ENCODE peak calls at places on chromosomes 5 and 9, in four cellular contexts. T, O, X and Q are unnamed samples.

GRCh38 chr5:175253597-175253996 is 190.4 kb downstream of the DRD1 start:
- DNase-seq in T (no peak), O (no peak), X (peak; percentile 39), Q (no peak)

GRCh38 chr5:164191240-164191639 is 685.8 kb downstream of the MAT2B start:
- DNase-seq in T (peak; percentile 41), O (peak; percentile 12), X (peak; percentile 74), Q (peak; percentile 7)

GRCh38 chr5:135312255-135312935 is 86.6 kb downstream of the MACROH2A1 start:
- DNase-seq in T (no peak), O (no peak), X (no peak), Q (no peak)

GRCh38 chr9:124257865-124258764 is at the start of gene NEK6:
- DNase-seq in T (peak; percentile 81), O (peak; percentile 47), X (peak; percentile 69), Q (peak; percentile 57)

GRCh38 chr5:39231705-39232525 is 12.6 kb upstream of the FYB1 start:
- DNase-seq in T (no peak), O (peak; percentile 94), X (peak; percentile 35), Q (no peak)

GRCh38 chr5:74919487-74919886 is 53.3 kb upstream of the FAM169A start:
- DNase-seq in T (no peak), O (peak; percentile 45), X (peak; percentile 58), Q (no peak)

GRCh38 chr9:4196376-4196775 is 103.5 kb downstream of the GLIS3 start:
- DNase-seq in T (no peak), O (peak; percentile 28), X (peak; percentile 81), Q (no peak)

GRCh38 chr9:17578911-17579793 is at the start of gene SH3GL2:
- DNase-seq in T (peak; percentile 49), O (peak; percentile 35), X (peak; percentile 28), Q (peak; percentile 61)

GRCh38 chr5:133930061-133930823 is 38.2 kb downstream of the C5orf15 start:
- DNase-seq in T (peak; percentile 60), O (no peak), X (peak; percentile 87), Q (no peak)

GRCh38 chr9:97744710-97745708 is 47.9 kb upstream of the XPA start:
- DNase-seq in T (no peak), O (no peak), X (no peak), Q (no peak)

GRCh38 chr5:79464695-79465332 is 49.1 kb downstream of the HOMER1 start:
- DNase-seq in T (no peak), O (peak; percentile 2), X (no peak), Q (no peak)

GRCh38 chr5:107864793-107865192 is 194.1 kb upstream of the EFNA5 start:
- DNase-seq in T (no peak), O (no peak), X (peak; percentile 80), Q (no peak)

GRCh38 chr9:34318163-34318790 is 10.8 kb downstream of the KIF24 start:
- DNase-seq in T (peak; percentile 55), O (no peak), X (no peak), Q (no peak)

GRCh38 chr9:20271723-20272122 is 350.6 kb downstream of the MLLT3 start:
- DNase-seq in T (no peak), O (no peak), X (no peak), Q (no peak)

GRCh38 chr9:2489838-2490314 is 131.7 kb upstream of the VLDLR start:
- DNase-seq in T (no peak), O (no peak), X (peak; percentile 74), Q (peak; percentile 25)

GRCh38 chr9:135890190-135890861 is 17.0 kb downstream of the CAMSAP1 start:
- DNase-seq in T (no peak), O (peak; percentile 80), X (no peak), Q (no peak)

GRCh38 chr5:167587768-167588167 is 703.7 kb upstream of the WWC1 start:
- DNase-seq in T (no peak), O (peak; percentile 30), X (peak; percentile 47), Q (no peak)

GRCh38 chr9:99073985-99074901 is 30.7 kb upstream of the TGFBR1 start:
- DNase-seq in T (no peak), O (no peak), X (no peak), Q (no peak)

GRCh38 chr5:56412601-56413379 is 179.7 kb upstream of the ANKRD55 start:
- DNase-seq in T (peak; percentile 76), O (no peak), X (no peak), Q (peak; percentile 69)

GRCh38 chr5:112146323-112146848 is 272.7 kb downstream of the EPB41L4A start:
- DNase-seq in T (no peak), O (peak; percentile 59), X (peak; percentile 91), Q (peak; percentile 29)

GRCh38 chr5:151081426-151082273 is 816 bp upstream of the TNIP1 start:
- DNase-seq in T (no peak), O (no peak), X (no peak), Q (no peak)

GRCh38 chr5:171395042-171395441 is 7.4 kb downstream of the NPM1 start:
- DNase-seq in T (no peak), O (no peak), X (no peak), Q (no peak)

GRCh38 chr5:111384220-111384619 is 128.1 kb downstream of the STARD4 start:
- DNase-seq in T (no peak), O (peak; percentile 41), X (peak; percentile 24), Q (no peak)

GRCh38 chr5:43041669-43042175 is 1.6 kb upstream of the ANXA2R start:
- DNase-seq in T (no peak), O (peak; percentile 77), X (peak; percentile 91), Q (peak; percentile 71)

GRCh38 chr9:94805585-94805984 is 79.1 kb downstream of the AOPEP start:
- DNase-seq in T (no peak), O (peak; percentile 99), X (peak; percentile 98), Q (no peak)

GRCh38 chr5:16178745-16179372 is 732 bp downstream of the MARCHF11 start:
- DNase-seq in T (peak; percentile 88), O (peak; percentile 45), X (peak; percentile 70), Q (peak; percentile 82)

GRCh38 chr5:131022811-131023210 is 142.2 kb downstream of the HINT1 start:
- DNase-seq in T (no peak), O (no peak), X (no peak), Q (no peak)

DNA sequence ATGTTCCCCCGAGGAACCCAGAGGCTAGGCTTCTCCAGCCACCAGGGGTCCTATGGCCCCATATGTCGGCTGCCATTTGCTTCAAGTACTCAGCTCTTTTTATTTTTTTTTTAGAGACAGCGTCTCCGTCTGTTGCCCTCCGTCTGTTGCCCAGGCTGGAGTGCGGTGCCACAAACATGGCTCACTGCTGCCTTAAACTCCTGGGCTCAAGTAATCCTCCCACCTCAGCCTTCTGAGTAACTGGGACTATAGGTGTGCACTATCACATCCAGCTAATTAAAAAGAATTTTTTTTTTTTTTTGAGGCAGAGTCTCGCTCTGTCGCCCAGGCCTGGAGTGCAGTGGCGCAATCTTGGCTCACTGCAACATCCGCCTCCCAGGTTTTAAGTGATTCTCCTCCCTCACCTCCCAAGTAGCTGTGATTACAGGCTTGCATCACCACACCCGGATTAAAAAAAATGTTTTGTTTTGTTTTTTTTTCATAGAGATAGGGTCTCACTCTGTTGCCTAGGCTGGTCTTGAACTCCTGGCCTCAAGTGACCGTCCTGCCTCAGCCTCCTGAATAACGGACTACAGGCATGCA is 8.9 kb downstream of the CERCAM start:
- DNase-seq in T (no peak), O (no peak), X (no peak), Q (no peak)
- H3K27ac ChIP-seq in T (no peak overlapping the region), O (no peak overlapping the region), X (no peak overlapping the region), Q (no peak overlapping the region)

GRCh38 chr9:82605657-82606031 is 457.3 kb downstream of the RASEF start:
- DNase-seq in T (no peak), O (no peak), X (no peak), Q (no peak)
- H3K27ac ChIP-seq in T (no peak overlapping the region), O (no peak overlapping the region), X (no peak overlapping the region), Q (no peak overlapping the region)

DNA sequence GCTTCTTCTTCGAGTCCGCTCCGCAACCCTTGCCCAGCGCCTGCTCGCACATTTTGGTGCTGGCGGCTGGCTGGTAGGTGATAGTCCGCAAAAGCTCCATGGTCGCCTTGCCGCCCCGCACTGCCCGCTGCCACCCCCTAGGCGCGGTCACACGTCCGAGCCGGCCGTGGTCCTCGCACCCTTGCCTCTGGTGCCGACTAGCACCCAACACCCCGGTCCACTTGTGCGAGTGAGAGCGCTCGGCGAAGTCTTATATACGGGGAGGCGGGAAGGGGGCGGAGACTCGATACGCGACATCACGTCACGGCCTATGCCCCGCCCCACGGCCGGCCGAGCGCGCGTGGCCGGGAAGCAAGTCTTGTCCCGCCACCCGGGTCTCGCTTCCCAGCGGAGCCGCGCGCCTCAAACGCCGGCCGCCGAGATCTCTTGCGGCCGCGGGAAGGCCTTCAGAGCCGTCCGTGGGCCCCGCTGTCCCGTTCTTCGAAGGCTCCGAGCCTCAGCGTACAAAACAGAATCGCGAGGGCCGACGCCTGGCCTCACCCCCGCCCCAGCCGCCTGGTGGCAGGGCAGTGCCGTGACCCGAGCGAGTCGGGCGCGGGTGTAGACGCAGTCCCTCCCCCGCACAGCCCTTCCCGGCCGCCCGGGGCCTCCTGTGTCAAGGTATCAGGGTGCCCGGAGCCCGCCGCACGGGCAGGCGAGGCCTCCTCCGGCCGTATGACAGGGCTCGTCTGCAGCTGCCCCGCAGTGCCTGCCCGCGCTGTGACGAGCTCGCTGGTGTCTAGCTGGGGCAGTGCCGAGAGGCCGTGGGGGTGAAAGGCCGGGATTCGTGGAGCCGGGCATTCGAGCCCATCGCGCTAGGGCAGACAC is at the start of gene PLK2:
- DNase-seq in T (peak; percentile 98), O (peak; percentile 92), X (peak; percentile 92), Q (peak; percentile 97)
- H3K27ac ChIP-seq in T (peak within 1 kb of the TSS; percentile 93), O (peak within 1 kb of the TSS; percentile 96), X (peak within 1 kb of the TSS; percentile 91), Q (peak within 1 kb of the TSS; percentile 95)

GRCh38 chr9:22241611-22242010 is 205.0 kb upstream of the DMRTA1 start:
- DNase-seq in T (no peak), O (no peak), X (no peak), Q (no peak)

GRCh38 chr9:22240619-22241018 is 206.0 kb upstream of the DMRTA1 start:
- DNase-seq in T (no peak), O (peak; percentile 78), X (peak; percentile 69), Q (no peak)

GRCh38 chr9:22241024-22241423 is 205.6 kb upstream of the DMRTA1 start:
- DNase-seq in T (no peak), O (no peak), X (peak; percentile 27), Q (no peak)

GRCh38 chr9:22237497-22238363 is 208.9 kb upstream of the DMRTA1 start:
- DNase-seq in T (no peak), O (peak; percentile 89), X (peak; percentile 97), Q (no peak)

GRCh38 chr9:22238809-22239684 is 207.6 kb upstream of the DMRTA1 start:
- DNase-seq in T (no peak), O (peak; percentile 71), X (peak; percentile 71), Q (no peak)
- H3K27ac ChIP-seq in T (no peak overlapping the region), O (peak overlapping the region; percentile 87), X (no peak overlapping the region), Q (no peak overlapping the region)

GRCh38 chr9:121326130-121326838 is 43.8 kb downstream of the STOM start:
- DNase-seq in T (peak; percentile 94), O (peak; percentile 23), X (peak; percentile 63), Q (peak; percentile 89)
- H3K27ac ChIP-seq in T (peak overlapping the region; percentile 94), O (no peak overlapping the region), X (peak overlapping the region; percentile 68), Q (peak overlapping the region; percentile 97)

GRCh38 chr5:61318374-61318773 is 13.7 kb upstream of the ZSWIM6 start:
- DNase-seq in T (no peak), O (no peak), X (no peak), Q (no peak)
- H3K27ac ChIP-seq in T (no peak overlapping the region), O (no peak overlapping the region), X (no peak overlapping the region), Q (no peak overlapping the region)